ENCODE peak calls at places on chromosome 9, in ten cellular contexts. T is A549; B is stomach; M is CD8-positive, alpha-beta T cell; V is SK-N-SH; S is uterus; X is colonic mucosa; U is endothelial cell of umbilical vein; A is GM12878; R is SJSA1. J is an unnamed sample.

GRCh38 chr9:94511134-94511942 is 43.5 kb upstream of the PCAT7 start:
- DNase-seq in T (no peak), B (no peak), M (no peak), V (no peak), S (no peak), X (no peak), U (no peak), A (no peak), R (no peak), J (no peak)

GRCh38 chr9:68706579-68707201 is 1.6 kb downstream of the PIP5K1B start:
- DNase-seq in T (no peak), B (no peak), M (no peak), V (no peak), S (no peak), X (no peak), U (no peak), A (peak; percentile 63), R (no peak), J (no peak)

GRCh38 chr9:22170162-22170932 is 161.2 kb upstream of the CDKN2B start:
- DNase-seq in T (no peak), B (no peak), M (no peak), V (no peak), S (no peak), X (no peak), U (no peak), A (no peak), R (no peak), J (no peak)

GRCh38 chr9:71955300-71955915 is 44.0 kb downstream of the C9orf85 start:
- DNase-seq in T (no peak), B (no peak), M (no peak), V (no peak), S (no peak), X (no peak), U (no peak), A (no peak), R (no peak), J (no peak)

GRCh38 chr9:107855164-107855563 is 365.6 kb upstream of the KLF4 start:
- DNase-seq in T (no peak), B (no peak), M (no peak), V (no peak), S (no peak), X (no peak), U (no peak), A (no peak), R (no peak), J (no peak)

GRCh38 chr9:116414374-116414773 is 260.8 kb downstream of the PAPPA start:
- DNase-seq in T (no peak), B (no peak), M (no peak), V (no peak), S (no peak), X (no peak), U (no peak), A (no peak), R (no peak), J (no peak)

GRCh38 chr9:18060304-18060934 is 413.5 kb upstream of the ADAMTSL1 start:
- DNase-seq in T (peak; percentile 1), B (no peak), M (no peak), V (peak; percentile 4), S (no peak), X (no peak), U (no peak), A (no peak), R (no peak), J (no peak)

GRCh38 chr9:91298304-91298703 is 63.4 kb downstream of the AUH start:
- DNase-seq in T (no peak), B (no peak), M (no peak), V (no peak), S (no peak), X (no peak), U (no peak), A (no peak), R (no peak), J (no peak)

GRCh38 chr9:124292696-124293593 is 35.2 kb downstream of the NEK6 start:
- DNase-seq in T (no peak), B (no peak), M (no peak), V (no peak), S (no peak), X (no peak), U (no peak), A (no peak), R (no peak), J (no peak)

GRCh38 chr9:124290743-124291554 is 33.2 kb downstream of the NEK6 start:
- DNase-seq in T (no peak), B (no peak), M (no peak), V (no peak), S (no peak), X (no peak), U (no peak), A (no peak), R (no peak), J (no peak)

GRCh38 chr9:124286292-124286931 is 28.7 kb downstream of the NEK6 start:
- DNase-seq in T (peak; percentile 76), B (peak; percentile 58), M (peak; percentile 33), V (no peak), S (no peak), X (peak; percentile 86), U (peak; percentile 85), A (peak; percentile 66), R (peak; percentile 89), J (peak; percentile 10)

GRCh38 chr9:124291801-124292396 is 34.1 kb downstream of the NEK6 start:
- DNase-seq in T (no peak), B (no peak), M (no peak), V (no peak), S (no peak), X (no peak), U (no peak), A (peak; percentile 77), R (peak; percentile 49), J (no peak)

DNA sequence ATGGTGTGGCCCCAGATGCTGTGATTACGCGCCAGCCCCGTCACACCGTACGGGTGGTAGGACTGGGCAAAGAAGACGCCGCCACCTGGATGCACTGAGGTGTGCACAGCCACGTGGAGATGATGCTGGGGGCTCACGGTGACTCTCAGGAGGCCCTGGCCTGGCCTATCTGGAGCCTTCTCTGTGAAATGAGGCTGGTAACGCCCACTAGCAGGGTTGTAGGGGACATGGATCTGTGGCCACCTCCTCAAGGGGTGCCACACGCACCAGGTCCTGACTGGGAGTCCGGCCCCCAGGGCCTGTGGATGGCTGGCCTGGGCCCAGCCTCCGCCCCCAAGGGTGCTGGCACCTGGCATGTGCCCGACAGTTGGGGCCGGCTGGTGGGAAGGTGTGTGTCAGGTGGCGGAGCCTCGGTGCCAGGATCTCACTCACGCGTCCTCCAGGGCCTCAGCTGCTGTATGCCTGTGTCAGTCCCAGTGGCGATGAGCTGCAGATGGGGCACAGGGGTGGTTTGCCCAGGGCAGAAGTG is 32.4 kb downstream of the NEK6 start:
- DNase-seq in T (no peak), B (peak; percentile 47), M (no peak), V (no peak), S (no peak), X (no peak), U (no peak), A (no peak), R (no peak), J (no peak)
- H3K4me1 ChIP-seq in T (peaks cover 74% of the 10 kb centered on the region), B (peaks cover 100% of the 10 kb centered on the region), M (peaks cover 15% of the 10 kb centered on the region), V (peaks cover 31% of the 10 kb centered on the region), S (no peaks in the 10 kb centered on the region), X (peaks cover 22% of the 10 kb centered on the region), U (peaks cover 47% of the 10 kb centered on the region), A (peaks cover 100% of the 10 kb centered on the region), R (peaks cover 95% of the 10 kb centered on the region), J (peaks cover 16% of the 10 kb centered on the region)

GRCh38 chr9:101326035-101326434 is 58.8 kb downstream of the BAAT start:
- DNase-seq in T (no peak), B (no peak), M (no peak), V (no peak), S (no peak), X (no peak), U (no peak), A (no peak), R (no peak), J (no peak)
- H3K9me3 ChIP-seq in T (no peaks in the 10 kb centered on the region), B (no peaks in the 10 kb centered on the region), M (no peaks in the 10 kb centered on the region), V (no peaks in the 10 kb centered on the region), S (no peaks in the 10 kb centered on the region), X (no peaks in the 10 kb centered on the region), U (no peaks in the 10 kb centered on the region), A (no peaks in the 10 kb centered on the region), R (no peaks in the 10 kb centered on the region), J (no peaks in the 10 kb centered on the region)

DNA sequence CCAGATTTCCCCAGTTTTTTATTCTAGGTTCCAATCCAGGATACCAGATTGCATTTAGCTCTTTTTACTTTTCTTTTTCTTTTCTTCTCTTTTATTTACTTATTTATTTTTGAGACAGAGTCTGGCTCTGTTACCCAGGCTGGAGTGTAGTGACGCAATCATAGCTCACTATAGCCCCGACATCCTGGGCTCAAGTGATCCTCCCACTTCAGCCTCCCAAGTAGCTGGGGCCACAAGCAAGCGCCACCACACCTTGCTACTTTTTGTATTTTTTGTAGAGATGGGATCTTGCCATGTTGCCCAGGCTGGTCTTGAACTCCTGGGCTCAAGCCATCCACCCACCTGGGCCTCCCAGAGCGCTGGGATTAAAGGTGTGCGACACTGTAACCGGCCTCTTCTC is 48.4 kb downstream of the GSN start:
- DNase-seq in T (no peak), B (no peak), M (no peak), V (no peak), S (no peak), X (no peak), U (no peak), A (no peak), R (no peak), J (no peak)
- H3K27ac ChIP-seq in T (no peak overlapping the region), B (peak overlapping the region; percentile 96), M (no peak overlapping the region), V (no peak overlapping the region), S (peak overlapping the region; percentile 98), X (no peak overlapping the region), U (no peak overlapping the region), A (no peak overlapping the region), R (no peak overlapping the region), J (no peak overlapping the region)

GRCh38 chr9:121633736-121634135 is 17.7 kb upstream of the DAB2IP start:
- DNase-seq in T (no peak), B (no peak), M (no peak), V (no peak), S (no peak), X (no peak), U (no peak), A (no peak), R (no peak), J (no peak)

GRCh38 chr9:121634800-121635261 is 16.6 kb upstream of the DAB2IP start:
- DNase-seq in T (peak; percentile 58), B (no peak), M (no peak), V (peak; percentile 86), S (no peak), X (peak; percentile 47), U (peak; percentile 25), A (no peak), R (no peak), J (no peak)

GRCh38 chr9:121631978-121632418 is 19.4 kb upstream of the DAB2IP start:
- DNase-seq in T (no peak), B (no peak), M (no peak), V (no peak), S (no peak), X (no peak), U (no peak), A (no peak), R (no peak), J (no peak)

GRCh38 chr9:121634329-121634784 is 17.1 kb upstream of the DAB2IP start:
- DNase-seq in T (no peak), B (no peak), M (no peak), V (no peak), S (no peak), X (peak; percentile 51), U (no peak), A (no peak), R (no peak), J (no peak)

DNA sequence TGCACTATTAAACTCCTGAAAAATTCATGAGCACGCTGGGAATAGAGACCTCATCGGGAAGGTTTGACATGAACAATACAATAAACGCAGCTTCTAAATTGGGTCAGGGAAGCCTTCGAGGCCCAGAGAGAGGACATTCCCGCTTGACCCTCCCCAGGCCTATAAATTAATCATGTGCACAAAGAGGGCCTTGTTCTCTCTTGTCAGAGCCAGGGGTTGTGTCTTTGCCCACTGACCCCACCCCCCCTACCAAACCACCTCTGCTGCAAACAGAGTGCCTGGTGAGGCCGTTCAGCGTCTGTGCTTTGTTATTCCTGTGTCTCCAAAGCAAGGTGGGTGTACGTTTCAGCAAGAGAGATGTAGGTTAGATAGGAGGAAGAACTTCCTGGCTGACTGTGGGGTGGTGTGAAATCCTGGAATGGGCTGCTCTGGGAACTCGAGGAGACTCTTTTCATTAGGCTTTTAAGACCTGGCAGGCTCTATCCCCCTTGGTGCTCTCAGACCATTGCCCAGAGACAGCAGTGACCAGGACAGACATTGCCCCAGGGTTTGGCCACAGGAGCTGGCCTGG is 18.2 kb upstream of the DAB2IP start:
- DNase-seq in T (no peak), B (no peak), M (no peak), V (peak; percentile 47), S (no peak), X (no peak), U (no peak), A (no peak), R (no peak), J (no peak)
- H3K4me1 ChIP-seq in T (peaks cover 20% of the 10 kb centered on the region), B (peaks cover 48% of the 10 kb centered on the region), M (no peaks in the 10 kb centered on the region), V (peaks cover 8% of the 10 kb centered on the region), S (no peaks in the 10 kb centered on the region), X (peaks cover 11% of the 10 kb centered on the region), U (peaks cover 15% of the 10 kb centered on the region), A (peaks cover 12% of the 10 kb centered on the region), R (no peaks in the 10 kb centered on the region), J (no peaks in the 10 kb centered on the region)